ENCODE peak calls at places on chromosomes 4 and X, in eight cellular contexts. P, U, H, M, S, V, L and X are unnamed samples.

GRCh38 chrX:134423606-134424005 is 36.4 kb upstream of the HPRT1 start:
- DNase-seq in S (no peak), M (peak), U (no peak), L (peak), V (no peak), H (peak), P (no peak), X (no peak)

GRCh38 chr4:34182346-34182745 is 2062.0 kb downstream of the ARAP2 start:
- DNase-seq in L (peak), H (no peak), M (no peak), P (no peak), V (no peak), S (no peak), U (no peak), X (no peak)

GRCh38 chr4:149498246-149498645 is 317.4 kb downstream of the IQCM start:
- DNase-seq in V (no peak), L (no peak), M (no peak), S (no peak), H (no peak), U (no peak), P (no peak), X (no peak)

GRCh38 chr4:177511611-177512010 is 69.4 kb upstream of the AGA start:
- DNase-seq in U (no peak), M (no peak), H (no peak), S (no peak), P (peak), V (no peak), L (no peak), X (peak)

GRCh38 chrX:56766554-56767412 is 37.7 kb downstream of the NBDY start:
- DNase-seq in P (peak), U (no peak), S (no peak), L (no peak), M (no peak), V (no peak), H (no peak), X (peak)

GRCh38 chr4:7206856-7207567 is 14.7 kb downstream of the SORCS2 start:
- DNase-seq in H (no peak), M (peak), V (peak), S (no peak), U (peak), L (peak), P (peak), X (peak)

GRCh38 chrX:25343060-25343459 is 327.3 kb upstream of the ARX start:
- DNase-seq in V (no peak), M (no peak), U (no peak), P (no peak), S (no peak), L (no peak), H (no peak), X (no peak)

GRCh38 chrX:116961872-116962582 is 499.3 kb upstream of the CT83 start:
- DNase-seq in U (no peak), S (no peak), M (no peak), V (no peak), L (peak), H (peak), P (no peak), X (no peak)

GRCh38 chr4:183504064-183504929 is 561 bp upstream of the ING2 start:
- DNase-seq in H (peak), U (peak), S (peak), V (peak), L (peak), P (peak), M (peak), X (peak)

GRCh38 chr4:71680706-71681105 is 103.2 kb downstream of the GC start:
- DNase-seq in H (no peak), S (no peak), M (no peak), U (no peak), L (no peak), V (no peak), P (no peak), X (no peak)

GRCh38 chr4:7552466-7552865 is 117.7 kb upstream of the PSAPL1 start:
- DNase-seq in S (no peak), U (no peak), P (no peak), H (no peak), V (no peak), M (no peak), L (no peak), X (no peak)

GRCh38 chr4:77903186-77903585 is 40.6 kb downstream of the MRPL1 start:
- DNase-seq in U (no peak), V (no peak), L (no peak), S (no peak), H (no peak), M (no peak), P (no peak), X (no peak)

GRCh38 chr4:112144546-112145325 is 518 bp upstream of the FAM241A start:
- DNase-seq in S (no peak), U (peak), H (no peak), P (no peak), M (no peak), V (no peak), L (no peak), X (no peak)

GRCh38 chr4:112807999-112808398 is 171.1 kb downstream of the LARP7 start:
- DNase-seq in V (no peak), S (no peak), P (no peak), M (no peak), U (no peak), L (no peak), H (no peak), X (no peak)

GRCh38 chr4:38696697-38697096 is 32.7 kb downstream of the KLF3 start:
- DNase-seq in V (no peak), M (no peak), L (no peak), U (no peak), H (no peak), S (no peak), P (no peak), X (no peak)
- H3K4me3 ChIP-seq in V (no peak), M (no peak), L (no peak), U (no peak), H (no peak), S (no peak), P (no peak), X (no peak)

GRCh38 chr4:165368567-165368966 is 10.2 kb upstream of the CPE start:
- DNase-seq in P (no peak), H (peak), L (no peak), U (no peak), M (no peak), V (no peak), S (no peak), X (no peak)
- TF ChIP-seq EP300 in P (no peak), H (no peak), L (no peak), U (no peak), M (no peak), V (no peak), S (no peak), X (no peak)

GRCh38 chrX:55008571-55009358 is 8.6 kb downstream of the APEX2 start:
- DNase-seq in S (no peak), H (no peak), P (no peak), U (no peak), L (peak), V (no peak), M (no peak), X (no peak)
- TF ChIP-seq POLR2A in S (no peak), H (no peak), P (no peak), U (no peak), L (no peak), V (no peak), M (no peak), X (no peak)

DNA sequence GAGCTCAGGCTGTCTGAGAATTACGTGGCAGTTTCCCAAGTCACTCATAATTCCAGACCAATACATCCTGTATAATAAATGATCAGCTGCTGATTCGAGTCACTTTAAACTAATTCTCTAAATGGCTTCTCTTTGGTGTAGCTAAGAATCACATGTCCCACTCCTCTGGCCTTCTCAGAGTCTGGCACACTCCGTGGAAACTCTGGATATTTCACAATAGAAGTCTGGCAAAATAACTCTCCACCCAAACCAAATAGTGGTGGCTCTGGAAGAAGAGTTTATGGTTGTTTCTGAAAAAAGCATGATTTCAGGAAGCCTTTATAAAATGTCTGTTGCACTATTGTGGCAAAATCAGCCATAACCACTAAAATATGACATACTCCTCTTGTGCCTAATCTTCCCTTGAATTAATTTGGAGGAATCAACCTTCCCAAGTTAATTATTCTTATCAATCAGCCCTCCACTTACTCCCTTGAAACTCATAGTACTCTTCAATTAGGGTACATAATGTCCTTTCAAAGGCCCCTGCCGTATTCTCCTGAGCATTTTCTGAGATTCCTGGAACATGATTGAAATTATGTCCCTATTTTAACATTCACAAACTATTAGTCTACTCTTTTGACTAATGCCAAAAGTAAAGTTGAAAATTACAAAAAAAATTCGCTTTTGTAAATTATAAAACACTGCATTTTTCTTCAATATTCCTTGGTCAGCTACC is 991.6 kb downstream of the FAT4 start:
- DNase-seq in P (no peak), L (no peak), M (no peak), S (no peak), V (peak), U (no peak), H (no peak), X (no peak)
- H3K4me3 ChIP-seq in P (no peak), L (no peak), M (no peak), S (no peak), V (no peak), U (no peak), H (no peak), X (no peak)